ENCODE peak calls at places on chromosomes 6 and 20, in six cellular contexts. S is H9, D is IMR-90, O is neuronal stem cell, C is H1, M is trophoblast cell. H is an unnamed sample.
A peak's percentile ranks its signal among the peaks of the same experiment; 100 is the strongest.

GRCh38 chr6:126107475-126108121 is 121.3 kb downstream of the TRMT11 start:
- DNase-seq in D (no peak), C (no peak), O (peak; percentile 56), M (peak; percentile 33), S (peak; percentile 35), H (no peak)

GRCh38 chr6:115932481-115932880 is 128.2 kb downstream of the FRK start:
- DNase-seq in C (no peak), D (no peak), O (no peak), M (no peak), S (no peak), H (no peak)

GRCh38 chr6:17385660-17386059 is 7.7 kb upstream of the CAP2 start:
- DNase-seq in M (peak; percentile 90), D (peak; percentile 85), O (no peak), C (no peak), S (no peak), H (peak; percentile 43)

GRCh38 chr6:26568601-26569432 is 27.9 kb upstream of the ABT1 start:
- DNase-seq in D (peak; percentile 89), O (peak; percentile 98), S (peak; percentile 92), M (peak; percentile 100), C (peak; percentile 99), H (peak; percentile 93)

GRCh38 chr20:33407251-33407650 is 5.9 kb upstream of the CDK5RAP1 start:
- DNase-seq in C (no peak), S (no peak), M (no peak), D (peak; percentile 36), O (no peak), H (peak; percentile 32)

GRCh38 chr6:67908377-67908776 is 726.7 kb upstream of the ADGRB3 start:
- DNase-seq in O (no peak), C (no peak), M (no peak), S (no peak), D (no peak), H (no peak)

GRCh38 chr20:12152996-12153395 is 235.3 kb downstream of the BTBD3 start:
- DNase-seq in D (peak; percentile 90), S (no peak), C (no peak), O (no peak), M (no peak), H (peak; percentile 85)

GRCh38 chr6:44733868-44734267 is 346.4 kb downstream of the CDC5L start:
- DNase-seq in O (no peak), M (no peak), C (no peak), S (no peak), D (no peak), H (no peak)

GRCh38 chr6:130037207-130037811 is 18.9 kb downstream of the L3MBTL3 start:
- DNase-seq in M (peak; percentile 43), D (no peak), O (no peak), C (no peak), S (no peak), H (peak; percentile 28)

GRCh38 chr6:15063253-15063853 is 182.5 kb upstream of the JARID2 start:
- DNase-seq in D (peak; percentile 40), M (peak; percentile 75), O (no peak), S (no peak), C (no peak), H (peak; percentile 59)

GRCh38 chr6:169969372-169970099 is 218.1 kb downstream of the ERMARD start:
- DNase-seq in O (no peak), M (no peak), S (no peak), D (no peak), C (no peak), H (no peak)

GRCh38 chr6:134074151-134074712 is 21.8 kb upstream of the SLC2A12 start:
- DNase-seq in M (no peak), O (peak; percentile 85), C (peak; percentile 78), D (no peak), S (peak; percentile 92), H (no peak)

GRCh38 chr6:142542704-142543233 is 241.0 kb downstream of the ADGRG6 start:
- DNase-seq in O (no peak), S (no peak), D (peak; percentile 81), C (no peak), M (peak; percentile 88), H (no peak)

DNA sequence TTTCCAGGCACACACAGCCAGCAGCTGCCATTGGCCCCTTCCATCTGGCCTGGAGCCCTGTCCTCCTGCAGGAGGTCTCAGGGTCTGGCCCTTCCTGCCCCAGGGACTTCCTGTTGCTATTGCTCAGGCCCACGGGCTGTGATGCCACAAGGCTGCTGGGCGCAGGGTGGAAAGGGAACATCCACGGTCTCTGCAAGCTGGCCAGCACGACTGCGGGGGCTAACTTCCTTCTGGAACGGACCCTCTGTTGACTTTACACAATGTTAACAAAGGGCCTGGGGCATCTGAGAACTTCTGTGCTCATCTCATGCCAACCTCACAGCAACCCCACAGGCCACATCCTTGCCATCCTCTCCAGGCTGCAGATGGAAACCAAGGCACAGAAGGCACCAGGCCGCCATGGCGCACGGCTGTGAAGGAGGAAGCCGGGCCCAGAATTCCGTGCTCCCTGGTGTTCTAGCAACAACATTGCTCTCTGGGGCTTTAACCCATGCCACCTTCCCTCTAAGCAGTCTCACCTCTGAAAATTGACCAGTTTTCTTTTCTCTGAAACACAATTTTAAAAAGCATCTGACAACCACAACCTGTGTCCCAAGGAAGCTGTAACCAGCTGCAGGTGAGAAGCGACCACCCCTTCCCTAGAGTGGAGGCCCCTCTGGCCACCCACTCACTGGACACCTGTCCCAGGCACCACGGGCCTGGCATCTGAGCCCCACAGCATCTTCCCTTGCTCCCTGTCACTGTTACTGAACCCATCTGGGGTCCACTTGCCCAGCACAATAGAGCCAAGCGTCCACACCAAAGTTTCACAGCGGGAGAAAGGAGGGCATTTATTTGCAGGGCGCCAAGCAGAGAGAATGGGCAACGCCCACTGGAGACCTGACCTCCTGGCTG is 261.3 kb downstream of the CDH4 start:
- DNase-seq in M (no peak), O (no peak), D (no peak), S (no peak), C (no peak), H (no peak)
- H2AK5ac ChIP-seq in M (no peak overlapping the region), O (peak overlapping the region; percentile 12), D (no peak overlapping the region), S (no peak overlapping the region), C (no peak overlapping the region), H (peak overlapping the region; percentile 87)

GRCh38 chr20:48057739-48058138 is 272.5 kb upstream of the SULF2 start:
- DNase-seq in D (no peak), O (no peak), S (no peak), M (no peak), C (no peak), H (no peak)

GRCh38 chr20:48057251-48057650 is 272.0 kb upstream of the SULF2 start:
- DNase-seq in S (no peak), M (no peak), C (no peak), O (no peak), D (no peak), H (no peak)

GRCh38 chr20:48054051-48054450 is 268.8 kb upstream of the SULF2 start:
- DNase-seq in O (no peak), M (no peak), D (no peak), S (no peak), C (no peak), H (peak; percentile 48)

GRCh38 chr20:48058611-48059559 is 273.6 kb upstream of the SULF2 start:
- DNase-seq in M (no peak), C (no peak), S (no peak), O (no peak), D (no peak), H (no peak)

DNA sequence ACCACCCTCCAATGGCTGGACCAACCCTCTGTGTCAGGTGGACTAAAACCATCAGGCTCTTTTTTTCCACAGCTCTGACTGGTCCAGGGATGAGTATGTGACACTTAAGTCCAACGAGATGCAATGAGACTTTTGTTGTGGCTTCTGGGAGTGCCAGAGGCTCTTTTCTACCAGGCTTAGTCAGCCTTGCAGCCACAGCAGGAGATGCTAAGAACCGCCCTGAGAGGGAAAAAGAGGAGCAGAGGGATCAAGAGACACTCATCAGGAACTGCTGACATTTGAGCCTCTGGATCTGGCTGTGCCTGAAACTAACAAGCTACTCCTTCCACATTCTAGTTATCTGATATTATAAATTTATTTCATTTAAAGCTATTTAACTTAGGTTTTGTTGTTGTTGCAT is 270.9 kb upstream of the SULF2 start:
- DNase-seq in M (no peak), O (no peak), S (no peak), C (no peak), D (no peak), H (no peak)
- H4K91ac ChIP-seq in M (no peak overlapping the region), O (no peak overlapping the region), S (no peak overlapping the region), C (no peak overlapping the region), D (no peak overlapping the region), H (no peak overlapping the region)

DNA sequence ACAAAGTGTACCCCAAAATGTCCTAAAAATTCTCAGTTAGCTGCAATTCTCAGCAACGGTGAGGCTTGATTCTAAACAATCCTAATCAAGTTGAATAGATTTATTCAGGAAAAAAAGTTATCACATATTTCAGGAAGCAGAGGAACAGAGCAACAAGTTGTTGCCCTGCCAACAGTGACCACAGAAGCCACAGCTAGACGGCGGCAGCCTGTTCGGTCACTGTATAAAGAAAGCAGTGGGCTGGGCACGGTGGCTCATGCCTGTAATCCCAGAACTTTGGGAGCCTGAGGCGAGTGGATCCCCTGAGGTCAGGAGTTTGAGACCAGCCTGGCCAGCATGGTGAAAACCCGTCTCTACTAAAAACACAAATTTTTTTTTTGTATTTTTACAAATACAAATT is 171.2 kb upstream of the BMP5 start:
- DNase-seq in D (peak; percentile 1), C (no peak), M (peak; percentile 54), O (no peak), S (no peak), H (peak; percentile 43)
- H2AK5ac ChIP-seq in D (no peak overlapping the region), C (no peak overlapping the region), M (no peak overlapping the region), O (no peak overlapping the region), S (no peak overlapping the region), H (no peak overlapping the region)

GRCh38 chr6:166675736-166676135 is 48.7 kb upstream of the RPS6KA2 start:
- DNase-seq in S (no peak), O (no peak), D (no peak), C (no peak), M (no peak), H (no peak)
- H4K91ac ChIP-seq in S (no peak overlapping the region), O (no peak overlapping the region), D (no peak overlapping the region), C (no peak overlapping the region), M (no peak overlapping the region), H (no peak overlapping the region)